ENCODE peak calls at places on chromosomes 3 and 15, in four cellular contexts. A is GM23248, F is OCI-LY7, C is DMS 273 treated with DMSO at 0.1 percent for 48 hours. U is an unnamed sample.

GRCh38 chr15:40234783-40235182 is 4.1 kb upstream of the PAK6 start:
- DNase-seq in A (no peak), F (no peak), C (no peak), U (no peak)

GRCh38 chr3:116739678-116740077 is 30.1 kb downstream of the TUSC7 start:
- DNase-seq in A (no peak), F (no peak), C (no peak), U (no peak)

GRCh38 chr3:99817047-99817436 is 620 bp upstream of the CMSS1 start:
- DNase-seq in A (peak), F (no peak), C (peak), U (peak)

GRCh38 chr3:43883729-43884396 is 193.1 kb downstream of the ABHD5 start:
- DNase-seq in A (no peak), F (no peak), C (no peak), U (no peak)

GRCh38 chr3:12869025-12869695 is 27.8 kb upstream of the RPL32 start:
- DNase-seq in A (no peak), F (peak), C (no peak), U (no peak)

GRCh38 chr3:107740992-107741896 is 218.5 kb downstream of the BBX start:
- DNase-seq in A (peak), F (peak), C (no peak), U (peak)

GRCh38 chr3:4994144-4994730 is 15.0 kb downstream of the BHLHE40 start:
- DNase-seq in A (peak), F (no peak), C (no peak), U (no peak)

GRCh38 chr3:65761431-65761830 is 277.3 kb downstream of the MAGI1 start:
- DNase-seq in A (no peak), F (no peak), C (no peak), U (no peak)

GRCh38 chr15:20353966-20354883 is 187.4 kb downstream of the GOLGA6L6 start:
- DNase-seq in A (no peak), F (no peak), C (no peak), U (no peak)

GRCh38 chr3:133097214-133097613 is 59.0 kb downstream of the TMEM108 start:
- DNase-seq in A (no peak), F (no peak), C (no peak), U (no peak)